ENCODE peak calls at places on chromosomes 6 and 20, in four cellular contexts. One of them, this sample, is unnamed.

GRCh38 chr20:17571967-17572638 is 2.2 kb downstream of the DSTN start:
- DNase-seq in M059J: no peak
- DNase-seq in SHP77: no peak
- DNase-seq in T-cell: no peak
- DNase-seq in this sample: no peak

GRCh38 chr6:75438186-75438880 is 55.3 kb downstream of the FILIP1 start:
- DNase-seq in T-cell: no peak
- DNase-seq in SHP77: no peak
- DNase-seq in M059J: no peak
- DNase-seq in this sample: no peak

GRCh38 chr6:85479221-85479620 is 29.3 kb downstream of the NT5E start:
- DNase-seq in T-cell: no peak
- DNase-seq in M059J: no peak
- DNase-seq in SHP77: no peak
- DNase-seq in this sample: no peak

GRCh38 chr20:4812641-4813075 is 90.9 kb downstream of the PRND start:
- DNase-seq in SHP77: no peak
- DNase-seq in M059J: no peak
- DNase-seq in T-cell: no peak
- DNase-seq in this sample: no peak

GRCh38 chr6:157376706-157377230 is 4.2 kb upstream of the ZDHHC14 start:
- DNase-seq in T-cell: no peak
- DNase-seq in M059J: no peak
- DNase-seq in SHP77: peak
- DNase-seq in this sample: peak

GRCh38 chr6:161463061-161463460 is 189.2 kb upstream of the AGPAT4 start:
- DNase-seq in SHP77: no peak
- DNase-seq in M059J: peak
- DNase-seq in T-cell: no peak
- DNase-seq in this sample: no peak

GRCh38 chr6:1389791-1390070 is 355 bp downstream of the FOXF2 start:
- DNase-seq in M059J: no peak
- DNase-seq in T-cell: no peak
- DNase-seq in SHP77: no peak
- DNase-seq in this sample: no peak

GRCh38 chr6:166625356-166625755 is 1.7 kb downstream of the RPS6KA2 start:
- DNase-seq in T-cell: no peak
- DNase-seq in M059J: no peak
- DNase-seq in SHP77: no peak
- DNase-seq in this sample: no peak

GRCh38 chr6:127538750-127539264 is 19.7 kb upstream of the MTCL3 start:
- DNase-seq in M059J: no peak
- DNase-seq in T-cell: no peak
- DNase-seq in SHP77: no peak
- DNase-seq in this sample: no peak

GRCh38 chr20:63545814-63546213 is 1.7 kb downstream of the SRMS start:
- DNase-seq in SHP77: no peak
- DNase-seq in T-cell: no peak
- DNase-seq in M059J: no peak
- DNase-seq in this sample: no peak

GRCh38 chr6:52937908-52938307 is 28.4 kb upstream of the GSTA3 start:
- DNase-seq in T-cell: no peak
- DNase-seq in M059J: peak
- DNase-seq in SHP77: no peak
- DNase-seq in this sample: no peak

GRCh38 chr20:46551508-46552280 is 1.2 kb upstream of the OCSTAMP start:
- DNase-seq in T-cell: no peak
- DNase-seq in M059J: peak
- DNase-seq in SHP77: no peak
- DNase-seq in this sample: no peak

GRCh38 chr6:52728394-52728793 is 34.9 kb downstream of the GSTA2 start:
- DNase-seq in M059J: peak
- DNase-seq in SHP77: no peak
- DNase-seq in T-cell: no peak
- DNase-seq in this sample: no peak

GRCh38 chr6:141956046-141956761 is 176.5 kb upstream of the GJE1 start:
- DNase-seq in M059J: peak
- DNase-seq in SHP77: no peak
- DNase-seq in T-cell: no peak
- DNase-seq in this sample: no peak

GRCh38 chr20:43666376-43667328 is at the start of gene MYBL2:
- DNase-seq in M059J: peak
- DNase-seq in T-cell: peak
- DNase-seq in SHP77: peak
- DNase-seq in this sample: peak

GRCh38 chr6:134315974-134316391 is 1.9 kb downstream of the SGK1 start:
- DNase-seq in SHP77: no peak
- DNase-seq in T-cell: no peak
- DNase-seq in M059J: no peak
- DNase-seq in this sample: no peak

GRCh38 chr6:110036408-110037302 is 58.5 kb downstream of the GPR6 start:
- DNase-seq in T-cell: no peak
- DNase-seq in SHP77: no peak
- DNase-seq in M059J: no peak
- DNase-seq in this sample: no peak

GRCh38 chr6:114280239-114280982 is 62.4 kb downstream of the HS3ST5 start:
- DNase-seq in T-cell: no peak
- DNase-seq in SHP77: no peak
- DNase-seq in M059J: no peak
- DNase-seq in this sample: no peak

GRCh38 chr20:3732327-3733118 is at the start of gene HSPA12B:
- DNase-seq in SHP77: no peak
- DNase-seq in M059J: no peak
- DNase-seq in T-cell: no peak
- DNase-seq in this sample: no peak

GRCh38 chr6:144149558-144149893 is 791 bp upstream of the STX11 start:
- DNase-seq in SHP77: no peak
- DNase-seq in T-cell: no peak
- DNase-seq in M059J: no peak
- DNase-seq in this sample: no peak

GRCh38 chr6:166058064-166058739 is 109.4 kb downstream of the TBXT start:
- DNase-seq in SHP77: no peak
- DNase-seq in M059J: peak
- DNase-seq in T-cell: no peak
- DNase-seq in this sample: no peak

GRCh38 chr6:112180095-112180820 is 74.1 kb downstream of the LAMA4 start:
- DNase-seq in SHP77: peak
- DNase-seq in T-cell: no peak
- DNase-seq in M059J: peak
- DNase-seq in this sample: peak

GRCh38 chr20:7723284-7723683 is 217.0 kb downstream of the HAO1 start:
- DNase-seq in T-cell: no peak
- DNase-seq in SHP77: no peak
- DNase-seq in M059J: peak
- DNase-seq in this sample: no peak

This sample was measured in DMS 273 treated with DMSO at 0.1 percent for 48 hours.